ENCODE peak calls at places on chromosomes 13 and 19, in eight cellular contexts. H is fibroblast of lung; M is lower leg skin; R is CD8-positive, alpha-beta T cell; B is RWPE1; N is dorsolateral prefrontal cortex; Q is tibial artery; S is thyroid gland. X is an unnamed sample.

GRCh38 chr19:33205531-33206260 is 11.6 kb downstream of the LRP3 start:
- DNase-seq in H (no peak), M (no peak), R (no peak), B (no peak), N (no peak), Q (no peak), S (no peak), X (no peak)

GRCh38 chr19:18894254-18895037 is 1.5 kb downstream of the CERS1 start:
- DNase-seq in H (peak; percentile 55), M (no peak), R (no peak), B (peak; percentile 50), N (peak; percentile 95), Q (no peak), S (no peak), X (no peak)

GRCh38 chr13:50576156-50576555 is 267.3 kb downstream of the DLEU7 start:
- DNase-seq in H (no peak), M (no peak), R (no peak), B (no peak), N (no peak), Q (no peak), S (peak; percentile 92), X (no peak)

GRCh38 chr19:36771275-36772231 is 1.1 kb downstream of the ZNF850 start:
- DNase-seq in H (peak; percentile 89), M (peak; percentile 32), R (no peak), B (peak; percentile 45), N (peak; percentile 19), Q (peak; percentile 60), S (peak; percentile 74), X (no peak)

GRCh38 chr13:82947121-82948077 is 934.9 kb downstream of the SLITRK1 start:
- DNase-seq in H (peak; percentile 7), M (no peak), R (no peak), B (peak; percentile 7), N (no peak), Q (no peak), S (no peak), X (no peak)

GRCh38 chr13:113655358-113656014 is 2.5 kb downstream of the ATP4B start:
- DNase-seq in H (no peak), M (no peak), R (no peak), B (no peak), N (no peak), Q (no peak), S (no peak), X (peak; percentile 5)

GRCh38 chr13:47480121-47480520 is 521.0 kb downstream of the SUCLA2 start:
- DNase-seq in H (peak; percentile 95), M (no peak), R (no peak), B (peak; percentile 43), N (no peak), Q (no peak), S (no peak), X (no peak)

GRCh38 chr13:29496241-29496712 is 99.2 kb downstream of the SLC7A1 start:
- DNase-seq in H (no peak), M (no peak), R (no peak), B (peak; percentile 50), N (peak; percentile 39), Q (no peak), S (no peak), X (no peak)

GRCh38 chr13:28268800-28269223 is 130.5 kb downstream of the PAN3 start:
- DNase-seq in H (no peak), M (no peak), R (no peak), B (no peak), N (no peak), Q (no peak), S (no peak), X (no peak)

GRCh38 chr19:45218887-45219780 is 26.1 kb downstream of the EXOC3L2 start:
- DNase-seq in H (no peak), M (no peak), R (no peak), B (no peak), N (no peak), Q (no peak), S (no peak), X (no peak)

DNA sequence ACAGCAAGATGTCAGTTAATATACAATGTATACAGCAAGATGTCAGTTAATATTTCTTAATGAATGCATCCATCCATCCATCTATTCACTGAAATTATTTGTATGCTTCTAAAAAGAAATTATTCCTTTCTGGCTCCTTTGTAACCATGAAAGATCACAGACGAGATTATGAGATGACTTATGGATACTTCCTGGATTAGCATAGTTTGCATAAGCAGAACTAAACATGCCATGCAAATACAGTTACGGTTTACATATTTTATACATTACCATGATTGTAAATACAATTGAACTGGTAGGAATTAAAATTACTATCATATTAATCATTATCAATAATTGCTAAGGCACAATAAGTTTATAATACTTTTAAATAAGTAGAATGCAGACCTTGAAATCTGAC is 32.7 kb downstream of the NALCN start:
- DNase-seq in H (no peak), M (no peak), R (no peak), B (no peak), N (no peak), Q (no peak), S (no peak), X (no peak)
- TF ChIP-seq CTCF in H (no peak), M (no peak), R (no peak), B (no peak), N (no peak), Q (no peak), S (no peak), X (no peak)

GRCh38 chr13:44577236-44578063 is 1.3 kb upstream of the TSC22D1 start:
- DNase-seq in H (peak; percentile 97), M (peak; percentile 93), R (peak; percentile 94), B (peak; percentile 93), N (peak; percentile 92), Q (peak; percentile 95), S (peak; percentile 98), X (peak; percentile 91)

GRCh38 chr13:44574466-44574855 is 1.7 kb downstream of the TSC22D1 start:
- DNase-seq in H (no peak), M (no peak), R (no peak), B (no peak), N (no peak), Q (no peak), S (no peak), X (no peak)

GRCh38 chr13:44575035-44575434 is 1.1 kb downstream of the TSC22D1 start:
- DNase-seq in H (no peak), M (no peak), R (no peak), B (no peak), N (no peak), Q (no peak), S (no peak), X (no peak)

GRCh38 chr13:44576396-44577235 is 486 bp upstream of the TSC22D1 start:
- DNase-seq in H (no peak), M (no peak), R (peak; percentile 20), B (peak; percentile 13), N (peak; percentile 31), Q (no peak), S (no peak), X (no peak)

DNA sequence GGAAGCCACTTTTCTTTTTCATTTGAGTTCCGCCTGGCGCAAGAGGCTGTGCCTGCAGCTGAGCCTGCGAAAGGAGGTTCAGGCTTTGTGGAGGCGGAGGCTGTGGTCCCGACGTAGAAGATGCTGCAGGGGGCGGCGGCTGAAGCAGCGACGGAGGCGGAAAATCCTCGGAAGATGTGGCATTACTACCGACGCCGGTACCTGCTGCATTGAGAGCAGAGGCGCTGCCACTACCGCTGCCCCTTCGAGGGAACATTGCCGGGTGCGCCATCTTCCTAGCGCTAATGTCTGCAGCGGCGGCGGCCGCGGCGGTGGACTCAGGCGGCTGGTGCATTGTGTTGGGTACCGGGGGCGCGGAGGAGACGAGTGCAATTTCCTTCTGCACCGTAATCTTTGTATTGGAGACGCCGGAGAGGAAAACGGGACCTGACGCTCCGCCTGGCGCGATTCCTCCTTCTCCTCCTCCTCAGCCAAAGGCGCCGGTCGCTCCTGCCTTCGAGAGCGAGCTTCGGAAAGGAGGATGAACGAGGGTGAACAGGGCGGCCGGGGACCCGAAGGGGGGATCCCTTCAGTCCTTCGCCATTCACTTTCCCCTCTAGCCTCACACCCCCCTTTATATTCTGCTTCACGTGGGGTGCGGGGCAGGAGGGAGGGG is at the start of gene TSC22D1:
- DNase-seq in H (peak; percentile 56), M (peak; percentile 25), R (peak; percentile 52), B (peak; percentile 20), N (peak; percentile 62), Q (peak; percentile 43), S (peak; percentile 38), X (peak; percentile 38)
- TF ChIP-seq CTCF in H (no peak), M (no peak), R (no peak), B (no peak), N (no peak), Q (peak; percentile 6), S (no peak), X (no peak)

GRCh38 chr19:2422951-2423880 is 4.2 kb downstream of the TIMM13 start:
- DNase-seq in H (peak; percentile 30), M (no peak), R (no peak), B (no peak), N (no peak), Q (no peak), S (no peak), X (no peak)

GRCh38 chr19:2423913-2424685 is 3.3 kb downstream of the TIMM13 start:
- DNase-seq in H (no peak), M (no peak), R (no peak), B (no peak), N (no peak), Q (no peak), S (no peak), X (no peak)

GRCh38 chr19:2425622-2426581 is 1.5 kb downstream of the TIMM13 start:
- DNase-seq in H (no peak), M (no peak), R (no peak), B (no peak), N (no peak), Q (no peak), S (no peak), X (no peak)

GRCh38 chr19:2426661-2427322 is 594 bp downstream of the TIMM13 start:
- DNase-seq in H (peak; percentile 39), M (no peak), R (peak; percentile 10), B (peak; percentile 70), N (no peak), Q (no peak), S (peak; percentile 9), X (peak; percentile 29)

DNA sequence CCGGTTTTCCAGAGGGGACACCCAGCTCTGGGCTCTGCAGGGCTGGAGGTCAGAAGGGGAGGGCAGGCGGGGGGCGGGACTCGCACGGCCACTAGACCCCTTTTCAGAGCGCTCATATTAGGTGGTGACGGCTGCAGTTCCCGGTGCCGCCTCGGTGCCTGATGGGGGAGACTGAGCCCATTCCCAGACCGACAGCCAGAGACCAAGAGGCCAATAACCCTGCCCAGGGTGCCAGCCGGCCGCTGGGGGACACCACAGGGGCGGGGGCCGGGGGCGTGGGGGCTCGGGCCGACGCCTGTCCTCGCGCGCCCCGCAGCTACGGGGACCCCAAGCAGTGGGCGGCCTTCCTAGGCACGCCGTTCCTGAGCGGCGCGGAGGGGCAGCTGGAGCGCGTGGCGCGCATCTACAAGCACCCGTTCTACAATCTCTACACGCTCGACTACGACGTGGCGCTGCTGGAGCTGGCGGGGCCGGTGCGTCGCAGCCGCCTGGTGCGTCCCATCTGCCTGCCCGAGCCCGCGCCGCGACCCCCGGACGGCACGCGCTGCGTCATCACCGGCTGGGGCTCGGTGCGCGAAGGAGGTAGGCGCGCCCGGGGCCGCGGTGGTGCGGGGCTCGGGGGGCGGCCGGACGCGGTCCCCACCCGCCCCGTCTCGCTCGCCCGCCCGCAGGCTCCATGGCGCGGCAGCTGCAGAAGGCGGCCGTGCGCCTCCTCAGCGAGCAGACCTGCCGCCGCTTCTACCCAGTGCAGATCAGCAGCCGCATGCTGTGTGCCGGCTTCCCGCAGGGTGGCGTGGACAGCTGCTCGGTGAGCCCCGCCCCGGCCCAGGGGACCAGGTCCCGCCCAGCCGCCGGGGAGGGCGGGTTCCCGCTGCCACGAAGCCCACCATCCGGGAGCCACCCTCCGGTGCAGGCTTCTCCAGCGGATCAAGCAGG is 2.4 kb downstream of the TIMM13 start:
- DNase-seq in H (peak; percentile 69), M (no peak), R (no peak), B (no peak), N (peak; percentile 61), Q (no peak), S (no peak), X (no peak)
- TF ChIP-seq CTCF in H (peak; percentile 39), M (no peak), R (no peak), B (no peak), N (no peak), Q (no peak), S (no peak), X (no peak)

GRCh38 chr19:7930765-7931164 is 4.8 kb upstream of the CTXN1 start:
- DNase-seq in H (no peak), M (no peak), R (no peak), B (no peak), N (no peak), Q (no peak), S (no peak), X (no peak)
- TF ChIP-seq CTCF in H (no peak), M (no peak), R (no peak), B (no peak), N (no peak), Q (no peak), S (no peak), X (no peak)